ENCODE peak calls at places on chromosomes 3 and 15, in five cellular contexts. S, A, H, F and M are unnamed samples. For H3K27me3, the result is how much of the 10 kb centered on the place peaks cover.

GRCh38 chr3:151210676-151211381 is 7.8 kb upstream of the GPR171 start:
- DNase-seq in H (no peak), S (no peak), F (no peak), A (no peak), M (no peak)

GRCh38 chr3:146154316-146154715 is 6.7 kb downstream of the PLOD2 start:
- DNase-seq in A (no peak), H (no peak), F (no peak), S (no peak), M (no peak)

GRCh38 chr3:115227461-115227860 is 80.4 kb upstream of the ZBTB20 start:
- DNase-seq in H (no peak), S (no peak), F (no peak), A (no peak), M (no peak)

GRCh38 chr3:52253314-52254260 is 8.0 kb downstream of the PPM1M start:
- DNase-seq in A (peak), F (peak), H (peak), S (peak), M (peak)

GRCh38 chr15:80977627-80978036 is 12.0 kb downstream of the MESD start:
- DNase-seq in S (peak), H (peak), A (peak), F (no peak), M (peak)

GRCh38 chr15:27681038-27681437 is 418.1 kb downstream of the OCA2 start:
- DNase-seq in S (no peak), A (no peak), H (no peak), F (no peak), M (no peak)

GRCh38 chr3:25665646-25666136 is 984 bp upstream of the TOP2B start:
- DNase-seq in H (no peak), F (no peak), A (no peak), S (no peak), M (no peak)

GRCh38 chr3:98290916-98291315 is 8.6 kb downstream of the OR5H2 start:
- DNase-seq in A (no peak), S (no peak), H (no peak), F (no peak), M (no peak)

GRCh38 chr3:52289747-52290595 is 2.3 kb downstream of the GLYCTK start:
- DNase-seq in S (no peak), H (no peak), A (no peak), F (no peak), M (peak)

GRCh38 chr3:69811452-69812401 is 72.5 kb downstream of the MITF start:
- DNase-seq in H (no peak), S (no peak), A (no peak), F (no peak), M (no peak)

GRCh38 chr3:194875581-194876402 is 190.1 kb downstream of the FAM43A start:
- DNase-seq in F (no peak), A (no peak), S (no peak), H (no peak), M (no peak)

GRCh38 chr15:100770781-100771584 is 108.6 kb upstream of the ALDH1A3 start:
- DNase-seq in A (no peak), S (no peak), H (peak), F (no peak), M (no peak)

GRCh38 chr3:14640157-14640562 is 11.4 kb upstream of the CCDC174 start:
- DNase-seq in H (no peak), F (no peak), S (no peak), A (no peak), M (no peak)

GRCh38 chr3:47283193-47283537 is 421 bp downstream of the KLHL18 start:
- DNase-seq in H (peak), S (no peak), A (peak), F (peak), M (no peak)

GRCh38 chr3:33201195-33201594 is 17.4 kb downstream of the SUSD5 start:
- DNase-seq in H (no peak), F (no peak), A (no peak), S (no peak), M (no peak)

GRCh38 chr3:50612234-50612972 is 829 bp upstream of the CISH start:
- DNase-seq in F (no peak), S (no peak), A (no peak), H (no peak), M (no peak)

GRCh38 chr3:86973440-86973839 is 17.5 kb downstream of the VGLL3 start:
- DNase-seq in S (no peak), A (no peak), H (no peak), F (no peak), M (no peak)

GRCh38 chr3:106842151-106842550 is 535.1 kb upstream of the CCDC54 start:
- DNase-seq in F (no peak), S (no peak), H (no peak), A (no peak), M (no peak)

GRCh38 chr3:66256806-66257205 is 36.0 kb downstream of the SLC25A26 start:
- DNase-seq in H (no peak), A (no peak), F (no peak), S (no peak), M (no peak)

GRCh38 chr15:39462691-39463090 is 118.2 kb upstream of the THBS1 start:
- DNase-seq in S (no peak), F (no peak), A (no peak), H (no peak), M (no peak)

GRCh38 chr3:130892759-130893239 is 1.1 kb upstream of the ATP2C1 start:
- DNase-seq in H (no peak), F (peak), A (peak), S (peak), M (peak)

GRCh38 chr15:74227968-74228722 is 8.0 kb upstream of the CCDC33 start:
- DNase-seq in F (no peak), H (no peak), S (no peak), A (no peak), M (no peak)

GRCh38 chr3:97911459-97911858 is 60.8 kb downstream of the RIOX2 start:
- DNase-seq in H (no peak), F (no peak), A (no peak), S (no peak), M (no peak)

GRCh38 chr3:156648086-156648485 is 26.3 kb upstream of the TIPARP start:
- DNase-seq in H (no peak), S (no peak), F (no peak), A (no peak), M (no peak)

GRCh38 chr3:158447408-158447807 is 123.6 kb upstream of the MLF1 start:
- DNase-seq in S (no peak), A (no peak), H (no peak), F (no peak), M (no peak)

GRCh38 chr3:16720367-16720766 is 115.1 kb upstream of the DAZL start:
- DNase-seq in H (no peak), S (no peak), A (no peak), F (no peak), M (no peak)

GRCh38 chr15:74543583-74543982 is 2.6 kb downstream of the ARID3B start:
- DNase-seq in S (no peak), A (no peak), H (no peak), F (peak), M (no peak)

GRCh38 chr15:32718082-32718821 is 448 bp downstream of the GREM1 start:
- DNase-seq in A (no peak), H (no peak), S (no peak), F (no peak), M (no peak)

DNA sequence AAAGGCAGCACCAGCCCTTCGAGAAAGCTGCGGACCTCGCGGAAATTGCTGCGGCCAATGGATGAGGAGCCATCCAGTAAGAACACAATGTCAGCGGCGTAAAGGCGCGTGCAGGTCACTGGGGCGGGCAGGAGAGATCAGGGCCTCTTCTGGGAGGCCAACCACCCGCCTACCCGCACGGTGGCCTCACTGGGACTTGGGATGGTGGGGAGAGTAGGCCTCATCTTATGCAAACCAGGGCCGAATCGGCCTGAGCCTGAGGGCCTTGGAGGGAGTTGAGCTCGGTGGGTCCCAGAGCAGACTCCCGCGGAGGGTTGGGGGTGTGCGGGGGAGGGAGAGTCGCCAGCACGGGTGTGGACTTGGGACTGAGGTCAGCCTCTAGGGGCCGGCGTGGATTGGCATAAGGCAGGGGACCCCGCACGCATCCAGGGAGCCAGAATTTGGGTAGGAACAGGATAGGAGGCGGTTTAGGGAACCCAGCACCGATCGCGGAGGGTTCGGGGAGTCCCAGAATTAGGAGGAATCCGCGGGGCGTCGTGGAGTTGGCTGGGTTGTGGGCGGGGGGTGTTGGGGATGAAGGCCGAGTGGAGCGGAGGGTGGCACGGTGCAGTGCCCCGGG is 589 bp downstream of the COL7A1 start:
- DNase-seq in H (no peak), F (no peak), S (no peak), A (no peak), M (no peak)
- H3K27me3 ChIP-seq in H (under half), F (under half), S (under half), A (under half), M (under half)

GRCh38 chr15:60134609-60135008 is 130.5 kb downstream of the FOXB1 start:
- DNase-seq in F (no peak), A (peak), S (no peak), H (no peak), M (no peak)
- TF ChIP-seq CTCF in F (peak), A (peak), S (no peak), H (no peak), M (no peak)

DNA sequence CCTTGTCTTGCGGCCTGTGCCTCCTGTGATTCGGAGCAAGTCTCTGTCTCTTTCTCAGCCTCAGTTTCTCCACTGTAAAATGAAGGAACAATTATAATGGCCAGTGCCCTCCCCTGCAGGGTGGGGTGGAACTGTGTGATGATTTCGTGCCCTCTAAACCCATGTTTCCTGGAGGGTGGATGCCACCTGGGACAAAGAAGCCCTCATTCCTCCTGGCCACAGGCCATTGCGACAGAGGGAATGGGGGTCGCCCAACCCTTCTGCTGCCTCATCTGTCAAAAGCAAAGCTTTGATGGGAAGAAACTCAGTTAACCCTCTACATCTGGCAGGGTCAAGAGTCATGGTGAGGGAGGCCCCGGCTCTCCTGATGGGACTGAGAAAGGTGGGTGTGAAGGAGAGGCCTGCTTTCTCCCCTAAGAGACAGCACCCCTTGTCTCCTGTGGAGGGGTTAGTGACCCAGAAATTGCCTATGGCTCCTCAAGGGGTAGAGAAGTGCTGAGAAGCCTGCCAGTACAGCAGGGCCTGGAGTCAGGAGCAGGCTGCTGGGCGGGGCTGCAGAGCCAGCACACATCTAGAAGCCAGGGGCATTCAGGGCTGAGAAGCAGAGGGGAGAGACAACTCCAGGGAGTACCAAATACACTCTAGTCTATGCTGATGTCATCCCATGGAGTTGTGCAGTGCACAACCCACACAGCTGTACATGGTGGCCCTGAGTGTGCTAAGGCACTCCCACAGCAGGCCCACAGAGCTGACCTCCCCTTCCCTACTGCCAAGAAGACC is 61.0 kb downstream of the PLXNA1 start:
- DNase-seq in A (no peak), F (no peak), S (no peak), H (peak), M (peak)
- H3K27ac ChIP-seq in A (no peak), F (no peak), S (no peak), H (no peak), M (peak)

GRCh38 chr3:169146112-169146665 is 517.3 kb downstream of the MECOM start:
- DNase-seq in F (no peak), S (no peak), H (peak), A (peak), M (peak)

GRCh38 chr3:169144271-169144670 is 519.2 kb downstream of the MECOM start:
- DNase-seq in H (no peak), A (no peak), S (no peak), F (no peak), M (no peak)

GRCh38 chr3:169144691-169145090 is 518.8 kb downstream of the MECOM start:
- DNase-seq in A (no peak), S (no peak), F (no peak), H (no peak), M (no peak)

GRCh38 chr3:169146866-169147245 is 516.7 kb downstream of the MECOM start:
- DNase-seq in S (no peak), H (no peak), F (no peak), A (no peak), M (no peak)

DNA sequence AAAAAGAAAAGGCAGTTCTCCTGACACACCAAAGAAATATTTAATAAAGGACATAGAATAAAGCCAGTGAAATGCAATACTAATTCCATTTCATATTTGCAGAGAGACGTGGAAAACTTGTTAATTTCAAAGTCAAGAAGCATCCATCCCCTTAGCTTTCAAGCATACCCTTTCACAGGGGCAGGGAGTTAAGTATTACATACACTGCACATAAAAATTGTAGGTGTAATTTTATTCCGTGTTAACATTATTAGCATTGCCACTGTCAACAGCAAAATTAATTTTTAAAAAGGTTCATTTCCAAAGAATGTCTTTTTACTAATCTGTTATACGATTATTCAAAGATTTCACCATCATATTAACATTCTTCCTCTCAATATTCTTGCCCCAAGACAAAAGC is 518.0 kb downstream of the MECOM start:
- DNase-seq in F (no peak), H (no peak), S (no peak), A (no peak), M (no peak)
- H3K27me3 ChIP-seq in F (under half), H (under half), S (half or more), A (half or more), M (half or more)

DNA sequence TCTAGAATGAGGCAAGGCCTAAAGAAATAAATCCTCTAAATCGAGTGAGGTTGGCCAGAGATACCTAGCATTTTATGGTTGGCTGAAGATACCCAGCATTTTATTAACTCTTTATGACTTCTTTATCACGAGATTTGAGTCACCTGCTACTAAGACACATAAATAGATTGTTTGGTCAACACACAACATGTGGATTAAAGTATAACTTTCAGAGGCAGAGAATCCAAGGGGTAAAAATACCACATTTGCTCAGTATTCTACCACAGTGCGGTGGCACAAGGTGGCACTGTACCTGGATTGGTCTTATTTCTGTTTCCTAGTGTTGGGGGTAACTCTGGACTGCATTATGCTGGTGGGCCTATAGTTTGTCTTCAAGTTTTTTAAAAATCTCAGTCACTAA is 27.0 kb upstream of the VILL start:
- DNase-seq in A (no peak), H (no peak), S (no peak), F (no peak), M (no peak)
- TF ChIP-seq CTCF in A (no peak), H (no peak), S (no peak), F (no peak), M (no peak)

GRCh38 chr15:58539548-58539947 is 107.8 kb downstream of the LIPC start:
- DNase-seq in F (no peak), H (no peak), S (no peak), A (no peak), M (no peak)
- H3K27ac ChIP-seq in F (no peak), H (no peak), S (no peak), A (no peak), M (no peak)

GRCh38 chr3:123021986-123022510 is 5.5 kb downstream of the SEMA5B start:
- DNase-seq in F (no peak), A (no peak), H (no peak), S (no peak), M (no peak)

GRCh38 chr3:123026551-123027291 is 842 bp downstream of the SEMA5B start:
- DNase-seq in A (peak), F (no peak), H (peak), S (no peak), M (no peak)

GRCh38 chr3:123025642-123026521 is 1.7 kb downstream of the SEMA5B start:
- DNase-seq in H (no peak), S (no peak), F (no peak), A (peak), M (no peak)

GRCh38 chr3:123021388-123021787 is 6.2 kb downstream of the SEMA5B start:
- DNase-seq in F (no peak), S (no peak), H (no peak), A (no peak), M (no peak)

DNA sequence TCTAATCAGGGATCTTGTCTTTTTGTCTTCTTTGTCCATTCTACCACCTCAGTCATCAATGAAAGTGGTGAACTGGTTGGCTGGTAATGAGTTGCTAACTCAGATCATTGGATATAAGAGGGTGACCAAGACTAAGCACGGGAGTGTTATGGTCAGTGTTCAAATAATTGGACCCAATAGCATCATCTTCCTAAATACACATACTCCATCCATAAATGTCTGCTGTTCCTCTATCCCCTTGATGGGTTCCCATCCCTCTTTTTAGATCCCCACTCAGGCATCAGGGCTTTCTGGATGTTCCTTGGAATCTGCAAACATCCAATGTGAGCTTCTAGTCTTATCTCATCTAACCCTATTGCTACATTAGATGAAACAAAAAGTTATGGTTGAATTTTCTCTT is 3.5 kb downstream of the SEMA5B start:
- DNase-seq in H (no peak), F (no peak), S (no peak), A (no peak), M (no peak)
- H3K27me3 ChIP-seq in H (under half), F (under half), S (under half), A (under half), M (under half)

DNA sequence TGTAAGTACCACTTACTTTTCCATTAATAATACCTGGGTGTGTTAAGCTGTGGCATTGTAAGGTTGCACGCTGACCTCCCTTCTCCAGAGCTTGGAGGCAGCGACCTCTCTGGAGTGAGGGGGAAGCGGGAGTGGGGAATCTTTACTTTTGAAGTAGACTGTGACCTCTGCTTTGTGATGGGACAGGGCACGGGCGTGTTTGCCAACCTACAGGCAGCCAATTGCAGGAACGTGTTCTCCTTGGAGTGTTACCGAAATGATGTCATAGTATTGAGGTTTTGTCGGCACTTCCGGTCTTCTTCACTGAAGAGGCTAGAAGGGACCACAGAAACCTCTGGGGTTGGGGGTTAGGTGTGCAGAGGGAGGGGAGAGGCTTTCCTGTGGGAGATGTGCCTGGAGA is 227.3 kb upstream of the C2CD4B start:
- DNase-seq in A (no peak), F (no peak), H (peak), S (no peak), M (no peak)
- TF ChIP-seq CTCF in A (no peak), F (no peak), H (no peak), S (no peak), M (no peak)